ENCODE peak calls at places on chromosomes 6 and 20, in ten cellular contexts. T, U, I, K, J, W, H, B, D and X are unnamed samples.

GRCh38 chr20:14986026-14986655 is 648.7 kb upstream of the FLRT3 start:
- DNase-seq in T (no peak), U (no peak), I (peak; percentile 54), K (no peak), J (no peak), W (no peak), H (no peak), B (peak; percentile 23), D (no peak), X (no peak)

GRCh38 chr20:31517373-31517772 is 3.1 kb downstream of the HM13 start:
- DNase-seq in T (no peak), U (peak; percentile 43), I (no peak), K (peak; percentile 54), J (no peak), W (no peak), H (no peak), B (peak; percentile 69), D (no peak), X (no peak)

GRCh38 chr6:33914519-33915120 is 110.8 kb upstream of the MLN start:
- DNase-seq in T (no peak), U (no peak), I (no peak), K (no peak), J (no peak), W (no peak), H (no peak), B (no peak), D (peak; percentile 24), X (no peak)

GRCh38 chr6:31094389-31094881 is 17.9 kb downstream of the C6orf15 start:
- DNase-seq in T (no peak), U (no peak), I (no peak), K (no peak), J (no peak), W (no peak), H (no peak), B (no peak), D (peak; percentile 12), X (peak; percentile 13)

GRCh38 chr20:31699801-31700728 is 22.6 kb downstream of the BCL2L1 start:
- DNase-seq in T (no peak), U (no peak), I (no peak), K (no peak), J (no peak), W (no peak), H (no peak), B (no peak), D (no peak), X (no peak)

GRCh38 chr6:106225581-106225980 is 100.0 kb downstream of the ATG5 start:
- DNase-seq in T (no peak), U (no peak), I (no peak), K (no peak), J (no peak), W (no peak), H (no peak), B (no peak), D (no peak), X (no peak)

GRCh38 chr6:127717384-127717783 is 140.4 kb downstream of the C6orf58 start:
- DNase-seq in T (no peak), U (no peak), I (no peak), K (no peak), J (no peak), W (no peak), H (no peak), B (peak; percentile 47), D (no peak), X (no peak)

GRCh38 chr20:16530201-16530681 is 43.0 kb downstream of the KIF16B start:
- DNase-seq in T (no peak), U (no peak), I (no peak), K (no peak), J (no peak), W (no peak), H (no peak), B (peak; percentile 20), D (no peak), X (no peak)

GRCh38 chr6:30013296-30013922 is 47.7 kb upstream of the POLR1H start:
- DNase-seq in T (no peak), U (no peak), I (no peak), K (peak; percentile 78), J (no peak), W (no peak), H (no peak), B (no peak), D (peak; percentile 59), X (peak; percentile 42)

GRCh38 chr6:57097596-57097995 is 7.6 kb downstream of the ZNF451 start:
- DNase-seq in T (no peak), U (no peak), I (no peak), K (no peak), J (no peak), W (no peak), H (no peak), B (peak; percentile 54), D (no peak), X (no peak)